ENCODE peak calls at places on chromosomes 1 and 21, in eight cellular contexts. I is PC-3, H is fibroblast of lung, W is uterus, Z is A549, J is Panc1, T is tibial artery, G is colonic mucosa. Y is an unnamed sample.

GRCh38 chr1:168636642-168637111 is 60.3 kb downstream of the XCL1 start:
- DNase-seq in I (peak; percentile 59), H (peak; percentile 68), W (no peak), Z (peak; percentile 19), J (no peak), T (peak; percentile 68), G (peak; percentile 20), Y (no peak)

GRCh38 chr1:227841141-227841540 is 25.7 kb downstream of the PRSS38 start:
- DNase-seq in I (no peak), H (no peak), W (no peak), Z (no peak), J (no peak), T (no peak), G (no peak), Y (no peak)

GRCh38 chr1:155976062-155976912 is 2.1 kb downstream of the ARHGEF2 start:
- DNase-seq in I (peak; percentile 70), H (peak; percentile 89), W (peak; percentile 81), Z (peak; percentile 38), J (no peak), T (peak; percentile 78), G (peak; percentile 73), Y (peak; percentile 85)

GRCh38 chr1:156359973-156360372 is 9.0 kb upstream of the RHBG start:
- DNase-seq in I (peak; percentile 51), H (peak; percentile 26), W (no peak), Z (peak; percentile 56), J (no peak), T (no peak), G (no peak), Y (no peak)

GRCh38 chr1:184910596-184910995 is 63.7 kb downstream of the NIBAN1 start:
- DNase-seq in I (no peak), H (peak; percentile 76), W (peak; percentile 82), Z (no peak), J (no peak), T (peak; percentile 92), G (peak; percentile 43), Y (no peak)

GRCh38 chr1:223102797-223103533 is 40.1 kb downstream of the TLR5 start:
- DNase-seq in I (peak; percentile 14), H (no peak), W (peak; percentile 47), Z (no peak), J (no peak), T (no peak), G (no peak), Y (no peak)

GRCh38 chr1:31753623-31754349 is 10.4 kb downstream of the ADGRB2 start:
- DNase-seq in I (no peak), H (peak; percentile 81), W (no peak), Z (no peak), J (no peak), T (peak; percentile 30), G (peak; percentile 86), Y (no peak)

GRCh38 chr1:115218696-115219095 is 119.4 kb downstream of the NGF start:
- DNase-seq in I (peak; percentile 22), H (no peak), W (no peak), Z (no peak), J (no peak), T (no peak), G (no peak), Y (no peak)

DNA sequence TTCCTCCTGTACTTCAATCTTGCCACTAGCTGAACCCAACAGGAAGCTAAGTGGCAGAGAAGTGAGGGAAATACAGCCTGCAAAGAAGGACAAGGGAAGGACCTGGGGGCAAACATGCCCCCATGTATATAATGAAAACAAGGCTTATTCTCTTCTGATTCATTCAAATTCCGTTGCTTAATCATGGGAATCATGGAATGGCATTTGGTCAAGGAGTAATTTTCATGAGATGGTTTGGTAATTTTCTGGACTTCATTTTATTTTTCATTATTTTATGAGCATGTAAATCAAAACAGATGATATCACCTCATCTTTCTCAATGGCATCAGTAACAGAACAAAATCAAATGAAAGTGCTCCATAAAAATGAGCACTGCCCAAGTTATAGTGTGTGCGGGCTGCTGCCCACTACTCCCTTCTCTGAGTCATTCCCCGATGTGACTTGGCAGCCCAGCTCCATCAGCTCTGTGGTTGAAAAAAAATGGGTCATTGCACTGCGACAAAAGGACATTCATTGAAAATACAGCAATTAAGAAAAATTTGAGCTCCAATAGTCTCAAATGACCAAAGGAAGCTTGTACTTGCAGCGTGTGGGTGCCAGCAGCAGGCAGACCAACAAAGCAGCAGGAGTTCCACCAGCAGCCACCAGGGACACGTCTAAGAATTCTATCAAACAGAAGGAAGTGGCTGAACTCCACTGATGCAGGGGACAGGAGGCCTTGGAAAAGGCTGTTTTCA is 84.3 kb upstream of the VAV3 start:
- DNase-seq in I (peak; percentile 67), H (no peak), W (no peak), Z (peak; percentile 9), J (no peak), T (peak; percentile 44), G (no peak), Y (peak; percentile 83)
- TF ChIP-seq CTCF in I (peak; percentile 65), H (peak; percentile 42), W (no peak), Z (no peak), J (no peak), T (peak; percentile 28), G (peak; percentile 26), Y (peak; percentile 17)

GRCh38 chr1:167161762-167162161 is 58.9 kb upstream of the POU2F1 start:
- DNase-seq in I (no peak), H (no peak), W (no peak), Z (no peak), J (no peak), T (no peak), G (no peak), Y (no peak)
- H3K4me1 ChIP-seq in I (peaks cover 38% of the 10 kb centered on the region), H (no peaks in the 10 kb centered on the region), W (no peaks in the 10 kb centered on the region), Z (no peaks in the 10 kb centered on the region), J (no peaks in the 10 kb centered on the region), T (no peaks in the 10 kb centered on the region), G (peaks cover 6% of the 10 kb centered on the region), Y (no peaks in the 10 kb centered on the region)

GRCh38 chr1:154178856-154179811 is 12.8 kb downstream of the TPM3 start:
- DNase-seq in I (no peak), H (no peak), W (no peak), Z (no peak), J (no peak), T (no peak), G (peak; percentile 56), Y (no peak)
- H3K27ac ChIP-seq in I (no peak overlapping the region), H (peak overlapping the region; percentile 43), W (peak overlapping the region; percentile 79), Z (no peak overlapping the region), J (no peak overlapping the region), T (no peak overlapping the region), G (peak overlapping the region; percentile 99), Y (no peak overlapping the region)

GRCh38 chr1:171226757-171227370 is 21.4 kb upstream of the FMO1 start:
- DNase-seq in I (peak; percentile 83), H (peak; percentile 86), W (peak; percentile 50), Z (peak; percentile 60), J (peak; percentile 36), T (no peak), G (peak; percentile 48), Y (no peak)
- TF ChIP-seq CTCF in I (peak; percentile 96), H (peak; percentile 85), W (peak; percentile 86), Z (peak; percentile 61), J (peak; percentile 69), T (peak; percentile 89), G (peak; percentile 69), Y (peak; percentile 94)

DNA sequence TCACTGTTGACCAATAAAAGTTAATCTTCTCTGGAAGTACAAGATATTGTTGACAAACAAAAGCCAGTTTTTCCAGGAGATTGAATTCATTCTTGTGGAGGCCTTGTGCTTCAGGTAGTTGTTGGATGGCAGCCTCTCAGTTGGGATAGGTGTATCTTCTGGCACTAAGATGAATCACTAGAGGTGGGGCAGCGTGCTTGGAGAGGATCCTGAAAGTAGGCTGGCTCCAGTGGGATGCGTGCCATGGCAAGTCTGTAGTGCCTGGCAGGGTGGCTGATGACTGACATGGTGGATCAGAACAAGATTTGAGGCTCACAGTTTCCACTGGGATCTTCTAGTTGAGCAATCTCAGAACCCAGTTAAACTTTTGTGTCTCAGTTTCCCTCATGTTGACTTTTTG is 2.4 kb downstream of the VPS13D start:
- DNase-seq in I (peak; percentile 78), H (no peak), W (no peak), Z (no peak), J (no peak), T (no peak), G (peak; percentile 33), Y (no peak)
- H3K4me1 ChIP-seq in I (peaks cover 18% of the 10 kb centered on the region), H (no peaks in the 10 kb centered on the region), W (no peaks in the 10 kb centered on the region), Z (peaks cover 10% of the 10 kb centered on the region), J (peaks cover 10% of the 10 kb centered on the region), T (peaks cover 20% of the 10 kb centered on the region), G (peaks cover 4% of the 10 kb centered on the region), Y (no peaks in the 10 kb centered on the region)

DNA sequence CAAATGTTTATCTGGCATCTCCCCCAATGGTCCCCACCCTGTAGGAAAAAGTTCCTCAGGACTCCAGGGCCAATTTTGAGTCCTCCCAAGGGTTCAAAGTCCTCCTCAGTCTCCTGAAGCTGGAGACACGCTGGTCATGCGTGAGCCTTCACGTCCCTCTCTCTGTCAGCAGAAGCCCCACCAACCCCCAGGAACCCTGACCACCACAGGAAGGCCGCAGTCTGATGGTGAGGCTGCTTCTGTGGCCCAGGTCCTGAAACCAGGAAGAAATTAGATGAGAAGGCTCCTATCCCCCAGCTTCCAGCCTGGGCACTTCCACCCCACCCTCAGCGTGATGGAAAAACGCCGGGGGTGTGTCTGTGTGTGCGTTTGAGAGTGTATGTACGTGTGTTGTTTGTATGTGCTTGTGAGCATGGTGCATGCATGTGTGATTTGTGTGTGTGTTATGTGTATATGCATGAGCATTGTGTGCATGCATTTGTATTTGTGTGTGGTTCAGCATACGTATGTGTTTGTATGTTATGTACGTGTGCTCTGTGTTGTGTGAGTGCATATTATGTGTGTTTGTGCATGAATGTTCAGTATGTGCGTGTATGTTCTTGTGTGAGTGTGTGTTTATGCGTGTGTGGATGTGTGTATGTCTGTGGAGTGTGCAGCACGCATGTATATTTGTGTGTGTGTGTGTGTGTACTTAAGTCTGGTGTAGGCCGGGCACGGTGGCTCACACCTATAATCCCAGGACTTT is 92.5 kb downstream of the SIK1 start:
- DNase-seq in I (no peak), H (no peak), W (no peak), Z (no peak), J (no peak), T (no peak), G (no peak), Y (peak; percentile 33)
- H3K27ac ChIP-seq in I (peak overlapping the region; percentile 97), H (peak overlapping the region; percentile 87), W (no peak overlapping the region), Z (peak overlapping the region; percentile 100), J (peak overlapping the region; percentile 63), T (no peak overlapping the region), G (no peak overlapping the region), Y (peak overlapping the region; percentile 41)

DNA sequence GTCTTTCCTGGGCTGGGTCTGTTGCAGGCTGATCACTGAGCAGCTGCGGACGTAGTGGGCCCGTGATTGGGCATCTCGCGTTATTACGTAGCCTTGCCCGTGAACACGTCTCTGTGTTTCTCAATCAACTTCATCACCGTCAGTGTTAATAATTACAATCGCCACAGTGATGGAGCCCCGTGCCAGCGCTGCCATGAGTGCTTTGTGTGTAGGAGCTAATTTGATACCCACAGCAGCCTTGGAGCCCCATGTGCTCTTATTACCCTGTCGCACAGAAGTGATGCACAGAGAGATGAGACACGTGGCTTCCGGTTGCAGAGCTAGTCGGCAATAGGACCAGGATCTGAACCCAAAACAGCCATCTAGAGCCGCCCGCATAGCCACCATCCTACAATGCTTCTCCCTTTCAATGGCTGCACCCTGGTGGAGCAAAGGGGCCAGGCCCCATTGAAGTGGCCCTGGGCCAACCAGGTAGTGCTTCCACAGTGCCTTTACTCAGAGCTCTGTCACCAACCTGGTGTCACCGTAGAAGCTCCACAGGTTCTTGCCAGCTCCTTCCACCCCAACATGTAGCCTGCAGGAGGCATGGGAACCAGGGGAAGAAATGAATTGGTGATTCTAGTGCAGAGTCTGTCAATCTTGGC is 398.5 kb upstream of the VAMP3 start:
- DNase-seq in I (no peak), H (no peak), W (no peak), Z (no peak), J (no peak), T (no peak), G (no peak), Y (no peak)
- TF ChIP-seq CTCF in I (no peak), H (no peak), W (no peak), Z (no peak), J (no peak), T (no peak), G (no peak), Y (no peak)